ENCODE peak calls at places on chromosome 11, in eight cellular contexts. T, B, V, Q, X, M, Z and C are unnamed samples.

GRCh38 chr11:2563216-2564007 is 118.6 kb downstream of the KCNQ1 start:
- DNase-seq in B (no peak), V (no peak), Q (no peak), X (no peak), M (no peak), Z (no peak), T (no peak), C (peak)

GRCh38 chr11:83105167-83105566 is 33.5 kb upstream of the RAB30 start:
- DNase-seq in Z (no peak), T (no peak), M (no peak), B (no peak), X (no peak), Q (no peak), V (no peak), C (no peak)

GRCh38 chr11:19723572-19724342 is 11.1 kb downstream of the NAV2 start:
- DNase-seq in M (no peak), V (no peak), Z (no peak), X (no peak), B (peak), Q (peak), T (no peak), C (peak)

GRCh38 chr11:122910775-122911174 is 28.2 kb downstream of the JHY start:
- DNase-seq in Q (no peak), M (no peak), B (no peak), V (no peak), X (peak), Z (no peak), T (no peak), C (no peak)

GRCh38 chr11:18248561-18248960 is at the start of gene SAA2:
- DNase-seq in M (no peak), Z (no peak), X (no peak), Q (no peak), T (no peak), B (peak), V (no peak), C (no peak)

GRCh38 chr11:905952-906351 is 4.7 kb downstream of the CHID1 start:
- DNase-seq in X (no peak), T (no peak), Z (no peak), B (no peak), M (no peak), V (no peak), Q (no peak), C (no peak)

GRCh38 chr11:62999649-63000048 is 14.9 kb upstream of the SLC22A6 start:
- DNase-seq in Q (no peak), V (no peak), B (no peak), M (peak), T (no peak), Z (no peak), X (no peak), C (no peak)

GRCh38 chr11:121740902-121741301 is 288.1 kb upstream of the SORL1-AS1 start:
- DNase-seq in B (no peak), M (no peak), T (no peak), V (no peak), Z (no peak), X (no peak), Q (no peak), C (no peak)

GRCh38 chr11:59187587-59187986 is 15.7 kb downstream of the DTX4 start:
- DNase-seq in T (no peak), B (no peak), V (no peak), X (no peak), Z (no peak), M (no peak), Q (no peak), C (peak)

GRCh38 chr11:35116245-35116644 is 22.7 kb upstream of the CD44 start:
- DNase-seq in M (no peak), Q (no peak), Z (no peak), V (no peak), X (no peak), T (no peak), B (no peak), C (no peak)

GRCh38 chr11:123640677-123641494 is 13.5 kb downstream of the SCN3B start:
- DNase-seq in M (peak), V (peak), T (peak), B (no peak), X (peak), Z (peak), Q (peak), C (peak)

GRCh38 chr11:282630-283360 is 4.6 kb downstream of the NLRP6 start:
- DNase-seq in Z (no peak), B (no peak), M (no peak), T (no peak), Q (no peak), X (no peak), V (no peak), C (no peak)

GRCh38 chr11:17629113-17629512 is 82.1 kb downstream of the OTOG start:
- DNase-seq in B (no peak), T (no peak), Q (no peak), Z (no peak), M (no peak), V (no peak), X (no peak), C (no peak)

GRCh38 chr11:116042125-116042524 is 537.9 kb upstream of the CADM1 start:
- DNase-seq in Q (no peak), X (no peak), V (no peak), M (no peak), Z (no peak), T (no peak), B (no peak), C (no peak)

GRCh38 chr11:67321313-67321871 is 18.1 kb downstream of the SSH3 start:
- DNase-seq in X (peak), B (no peak), M (no peak), T (no peak), Z (no peak), V (no peak), Q (no peak), C (no peak)